ENCODE peak calls at places on chromosomes 3 and 15, in five cellular contexts. W, V, A, O and I are unnamed samples.

GRCh38 chr3:143433787-143434378 is 314.3 kb downstream of the CHST2 start:
- DNase-seq in A (no peak), W (peak; percentile 77), O (no peak), V (peak; percentile 15), I (no peak)

GRCh38 chr15:90286678-90287077 is 21.2 kb downstream of the NGRN start:
- DNase-seq in V (peak; percentile 59), W (peak; percentile 39), O (peak; percentile 24), A (no peak), I (no peak)

GRCh38 chr15:81071130-81071529 is 62.9 kb upstream of the CFAP161 start:
- DNase-seq in A (no peak), V (no peak), W (no peak), O (peak; percentile 64), I (no peak)

GRCh38 chr3:74351213-74351612 is 263.2 kb downstream of the CNTN3 start:
- DNase-seq in O (no peak), W (no peak), A (no peak), V (no peak), I (no peak)

GRCh38 chr15:90679959-90680358 is 37.2 kb upstream of the BLM start:
- DNase-seq in V (no peak), O (no peak), W (no peak), A (no peak), I (no peak)

GRCh38 chr15:71091601-71092000 is 23.7 kb upstream of the THSD4 start:
- DNase-seq in V (no peak), A (no peak), O (peak; percentile 30), W (no peak), I (no peak)

GRCh38 chr15:70035719-70036077 is 62.0 kb downstream of the TLE3 start:
- DNase-seq in A (no peak), V (peak; percentile 74), O (no peak), W (no peak), I (no peak)

GRCh38 chr15:67125589-67126502 is 60.4 kb downstream of the SMAD3 start:
- DNase-seq in V (no peak), A (no peak), O (peak; percentile 98), W (no peak), I (peak; percentile 96)

GRCh38 chr3:158573714-158574113 is 2.7 kb downstream of the MLF1 start:
- DNase-seq in W (peak; percentile 47), V (no peak), O (no peak), A (peak; percentile 53), I (no peak)

GRCh38 chr3:65907232-65908130 is 131.2 kb downstream of the MAGI1 start:
- DNase-seq in W (peak; percentile 31), O (no peak), A (no peak), V (no peak), I (no peak)

GRCh38 chr3:45064512-45065372 is 38.6 kb downstream of the CLEC3B start:
- DNase-seq in O (peak; percentile 90), A (no peak), V (no peak), W (no peak), I (no peak)

DNA sequence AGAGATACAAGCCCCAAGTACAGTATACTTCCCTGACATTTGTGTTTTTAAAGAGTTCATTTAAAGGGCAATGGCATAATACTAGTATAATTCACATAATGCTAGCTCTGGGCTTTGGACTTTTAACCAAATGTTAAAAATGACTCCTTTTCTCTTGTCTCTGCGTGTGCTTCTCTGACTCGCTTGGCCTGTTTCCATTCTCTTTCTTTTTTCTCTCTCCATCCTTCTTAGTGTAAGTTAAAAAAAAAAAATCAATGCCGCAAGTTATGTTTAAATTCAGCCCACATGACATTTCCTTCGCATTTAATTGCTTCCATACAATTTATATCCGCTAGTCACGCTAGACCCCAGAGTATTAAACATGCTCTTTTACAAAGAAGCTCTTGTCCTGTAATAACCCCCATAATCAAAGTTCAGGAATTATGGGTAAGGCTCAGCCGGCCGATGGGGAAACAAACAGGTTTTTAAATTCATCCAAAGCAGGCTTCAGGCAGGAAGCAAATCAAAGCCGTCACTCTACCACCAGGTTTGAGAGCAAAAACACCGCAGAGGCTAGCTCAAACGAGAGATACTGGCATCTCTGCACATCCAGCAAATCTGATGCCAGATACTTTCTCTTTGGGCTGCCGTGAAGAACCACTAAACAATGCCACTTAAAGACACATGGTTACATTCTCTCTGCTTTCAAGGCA is 19.3 kb downstream of the WWTR1 start:
- DNase-seq in V (no peak), O (peak; percentile 66), A (no peak), W (no peak), I (peak; percentile 67)
- TF ChIP-seq CTCF in V (no peak), O (no peak), A (no peak), W (no peak), I (no peak)

GRCh38 chr3:138945646-138946553 is 1.0 kb downstream of the FOXL2 start:
- DNase-seq in W (peak; percentile 68), A (peak; percentile 64), O (peak; percentile 23), V (no peak), I (no peak)

GRCh38 chr3:138948371-138949001 is 1.5 kb downstream of the FOXL2NB start:
- DNase-seq in V (no peak), A (no peak), O (no peak), W (peak; percentile 71), I (no peak)

GRCh38 chr3:138947303-138948121 is 495 bp downstream of the FOXL2NB start:
- DNase-seq in V (no peak), O (no peak), A (peak; percentile 50), W (peak; percentile 60), I (no peak)

GRCh38 chr3:138944842-138945645 is 1.9 kb downstream of the FOXL2 start:
- DNase-seq in A (peak; percentile 75), V (no peak), O (peak; percentile 8), W (peak; percentile 73), I (no peak)

GRCh38 chr3:138946554-138947302 is at the start of the genes FOXL2 and FOXL2NB:
- DNase-seq in W (peak; percentile 84), A (peak; percentile 86), V (no peak), O (peak; percentile 54), I (peak; percentile 42)
- TF ChIP-seq CTCF in W (no peak), A (no peak), V (no peak), O (no peak), I (no peak)

GRCh38 chr3:72151465-72152238 is 366.7 kb upstream of the PROK2 start:
- DNase-seq in A (no peak), W (no peak), V (no peak), O (no peak), I (no peak)
- TF ChIP-seq CTCF in A (no peak), W (no peak), V (no peak), O (no peak), I (no peak)

GRCh38 chr3:157353657-157354056 is 83.0 kb upstream of the PTX3 start:
- DNase-seq in O (no peak), A (no peak), V (no peak), W (no peak), I (no peak)

GRCh38 chr3:157351981-157352380 is 84.7 kb upstream of the PTX3 start:
- DNase-seq in W (no peak), A (no peak), V (no peak), O (no peak), I (no peak)

DNA sequence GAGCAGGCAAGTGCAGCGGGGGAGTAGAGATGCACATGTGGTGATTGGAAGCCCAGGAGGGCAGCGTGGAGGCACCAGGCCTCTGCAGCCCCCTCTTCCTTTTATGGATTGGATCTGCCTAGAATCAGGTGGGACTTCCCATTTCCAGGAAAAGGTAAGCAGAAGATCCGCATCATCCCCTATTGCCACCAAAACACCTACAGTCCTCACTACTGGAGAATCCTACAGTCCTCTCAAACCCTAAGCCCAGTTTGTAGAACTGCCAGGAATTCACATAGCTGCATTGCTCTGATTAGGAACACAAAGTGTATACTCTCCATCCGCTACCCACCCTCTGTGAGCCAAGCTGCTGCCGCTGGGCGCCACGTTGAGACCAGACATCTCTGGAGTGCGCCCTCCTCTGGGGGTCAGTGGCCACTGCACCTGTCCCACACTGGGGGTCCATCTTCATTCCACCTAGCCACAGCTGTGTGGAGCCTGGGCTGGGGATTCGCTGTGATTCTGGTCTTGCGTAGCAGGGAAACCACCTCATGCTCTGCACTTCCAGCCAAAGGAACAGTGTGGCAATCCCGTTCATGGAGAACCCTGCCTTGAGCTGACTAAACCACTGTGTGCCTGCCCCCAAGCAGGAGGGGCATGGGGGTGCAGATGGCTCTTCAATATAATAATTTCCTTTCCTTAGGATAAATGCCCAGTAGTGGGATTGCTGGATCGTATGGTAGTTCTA is 88.9 kb upstream of the PTX3 start:
- DNase-seq in A (peak; percentile 89), O (no peak), W (peak; percentile 87), V (no peak), I (no peak)
- TF ChIP-seq CTCF in A (peak; percentile 93), O (peak; percentile 27), W (peak; percentile 91), V (peak; percentile 61), I (peak; percentile 12)

GRCh38 chr15:57553526-57553925 is 38.2 kb upstream of the MYZAP start:
- DNase-seq in W (peak; percentile 35), O (no peak), V (no peak), A (peak; percentile 68), I (no peak)
- TF ChIP-seq CTCF in W (peak; percentile 56), O (no peak), V (no peak), A (peak; percentile 27), I (no peak)

DNA sequence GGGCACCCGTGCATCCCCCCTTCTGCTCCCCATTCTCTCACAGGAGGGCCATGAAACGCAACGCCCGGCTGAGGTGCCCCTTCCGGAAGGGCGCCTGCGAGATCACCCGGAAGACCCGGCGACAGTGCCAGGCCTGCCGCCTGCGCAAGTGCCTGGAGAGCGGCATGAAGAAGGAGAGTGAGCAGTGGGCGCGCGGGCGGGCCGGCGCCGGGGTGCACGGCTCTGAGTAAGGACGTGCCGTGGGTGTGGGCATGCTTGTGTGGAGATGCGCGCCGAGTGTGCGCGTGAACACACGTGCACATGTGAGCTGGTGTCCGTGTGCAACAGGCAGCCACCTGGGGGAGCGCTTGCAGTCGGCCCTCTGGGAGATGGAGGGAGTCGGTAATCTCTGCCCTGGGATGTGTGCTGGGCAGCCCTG is 28.1 kb downstream of the NR1I2 start:
- DNase-seq in W (peak; percentile 64), A (peak; percentile 43), V (no peak), O (peak; percentile 39), I (no peak)
- TF ChIP-seq CTCF in W (peak; percentile 59), A (no peak), V (peak; percentile 19), O (peak; percentile 29), I (peak; percentile 28)